ENCODE peak calls at places on chromosomes 13 and 19, in four cellular contexts. One of them, this sample, is unnamed.
A peak's percentile ranks its signal among the peaks of the same experiment; 100 is the strongest.

GRCh38 chr19:35458821-35459391 is 10.8 kb downstream of the FFAR2 start:
- DNase-seq in left lung: no peak
- DNase-seq in tibial artery: no peak
- DNase-seq in BJ: no peak
- DNase-seq in this sample: no peak

GRCh38 chr19:56918682-56919307 is 78.3 kb upstream of the PEG3 start:
- DNase-seq in left lung: no peak
- DNase-seq in tibial artery: no peak
- DNase-seq in BJ: no peak
- DNase-seq in this sample: no peak

GRCh38 chr19:719636-720377 is 11.1 kb downstream of the PALM start:
- DNase-seq in left lung: no peak
- DNase-seq in tibial artery: no peak
- DNase-seq in BJ: no peak
- DNase-seq in this sample: no peak

GRCh38 chr13:105139380-105140285 is 1395.8 kb downstream of the EFNB2 start:
- DNase-seq in left lung: peak; percentile 83
- DNase-seq in tibial artery: peak; percentile 54
- DNase-seq in BJ: no peak
- DNase-seq in this sample: no peak

GRCh38 chr19:10339380-10339960 is at the start of gene ICAM3:
- DNase-seq in left lung: peak; percentile 94
- DNase-seq in tibial artery: no peak
- DNase-seq in BJ: no peak
- DNase-seq in this sample: no peak

GRCh38 chr13:94325660-94326059 is 153.8 kb downstream of the DCT start:
- DNase-seq in left lung: no peak
- DNase-seq in tibial artery: no peak
- DNase-seq in BJ: no peak
- DNase-seq in this sample: no peak

GRCh38 chr19:30450945-30451344 is 78.8 kb downstream of the ZNF536 start:
- DNase-seq in left lung: no peak
- DNase-seq in tibial artery: no peak
- DNase-seq in BJ: no peak
- DNase-seq in this sample: no peak

GRCh38 chr13:51342706-51343105 is 3.2 kb downstream of the SERPINE3 start:
- DNase-seq in left lung: no peak
- DNase-seq in tibial artery: no peak
- DNase-seq in BJ: no peak
- DNase-seq in this sample: no peak

GRCh38 chr13:62357887-62358645 is 942.4 kb upstream of the PCDH20 start:
- DNase-seq in left lung: no peak
- DNase-seq in tibial artery: no peak
- DNase-seq in BJ: no peak
- DNase-seq in this sample: no peak

GRCh38 chr19:23916991-23917390 is 2.3 kb downstream of the ZNF726 start:
- DNase-seq in left lung: no peak
- DNase-seq in tibial artery: no peak
- DNase-seq in BJ: no peak
- DNase-seq in this sample: no peak

GRCh38 chr19:15679089-15679488 is 6.2 kb downstream of the CYP4F12 start:
- DNase-seq in left lung: no peak
- DNase-seq in tibial artery: no peak
- DNase-seq in BJ: no peak
- DNase-seq in this sample: no peak

GRCh38 chr13:88068975-88069374 is 397.8 kb downstream of the SLITRK5 start:
- DNase-seq in left lung: peak; percentile 21
- DNase-seq in tibial artery: no peak
- DNase-seq in BJ: no peak
- DNase-seq in this sample: no peak

GRCh38 chr13:90752070-90752469 is 595.4 kb upstream of the MIR17HG start:
- DNase-seq in left lung: no peak
- DNase-seq in tibial artery: no peak
- DNase-seq in BJ: no peak
- DNase-seq in this sample: no peak

GRCh38 chr19:55958356-55958755 is 10.7 kb downstream of the NLRP8 start:
- DNase-seq in left lung: no peak
- DNase-seq in tibial artery: no peak
- DNase-seq in BJ: no peak
- DNase-seq in this sample: no peak

GRCh38 chr13:21676611-21677021 is 5.7 kb downstream of the FGF9 start:
- DNase-seq in left lung: no peak
- DNase-seq in tibial artery: no peak
- DNase-seq in BJ: no peak
- DNase-seq in this sample: no peak

GRCh38 chr19:12695090-12695489 is 1.3 kb downstream of the FBXW9 start:
- DNase-seq in left lung: no peak
- DNase-seq in tibial artery: no peak
- DNase-seq in BJ: no peak
- DNase-seq in this sample: no peak

GRCh38 chr19:661427-662196 is 1.4 kb downstream of the RNF126 start:
- DNase-seq in left lung: no peak
- DNase-seq in tibial artery: no peak
- DNase-seq in BJ: no peak
- DNase-seq in this sample: no peak

GRCh38 chr13:97659602-97660001 is 225.6 kb downstream of the RAP2A start:
- DNase-seq in left lung: no peak
- DNase-seq in tibial artery: no peak
- DNase-seq in BJ: no peak
- DNase-seq in this sample: no peak

GRCh38 chr13:36297600-36298338 is at the start of gene CCDC169:
- DNase-seq in left lung: peak; percentile 95
- DNase-seq in tibial artery: peak; percentile 62
- DNase-seq in BJ: no peak
- DNase-seq in this sample: peak; percentile 94

GRCh38 chr13:93388701-93389100 is 162.1 kb downstream of the GPC6 start:
- DNase-seq in left lung: no peak
- DNase-seq in tibial artery: no peak
- DNase-seq in BJ: no peak
- DNase-seq in this sample: no peak

GRCh38 chr19:18900700-18901502 is 4.9 kb upstream of the CERS1 start:
- DNase-seq in left lung: no peak
- DNase-seq in tibial artery: no peak
- DNase-seq in BJ: no peak
- DNase-seq in this sample: peak; percentile 81

GRCh38 chr13:45623516-45624090 is 8.1 kb upstream of the ERICH6B start:
- DNase-seq in left lung: no peak
- DNase-seq in tibial artery: no peak
- DNase-seq in BJ: no peak
- DNase-seq in this sample: no peak

GRCh38 chr13:23510979-23511735 is 59.1 kb upstream of the TNFRSF19 start:
- DNase-seq in left lung: no peak
- DNase-seq in tibial artery: no peak
- DNase-seq in BJ: no peak
- DNase-seq in this sample: no peak

GRCh38 chr13:23514076-23514475 is 56.1 kb upstream of the TNFRSF19 start:
- DNase-seq in left lung: no peak
- DNase-seq in tibial artery: no peak
- DNase-seq in BJ: no peak
- DNase-seq in this sample: no peak

GRCh38 chr13:23513460-23513859 is 56.8 kb upstream of the TNFRSF19 start:
- DNase-seq in left lung: no peak
- DNase-seq in tibial artery: no peak
- DNase-seq in BJ: no peak
- DNase-seq in this sample: no peak

GRCh38 chr13:23515116-23515515 is 55.1 kb upstream of the TNFRSF19 start:
- DNase-seq in left lung: no peak
- DNase-seq in tibial artery: no peak
- DNase-seq in BJ: no peak
- DNase-seq in this sample: no peak

DNA sequence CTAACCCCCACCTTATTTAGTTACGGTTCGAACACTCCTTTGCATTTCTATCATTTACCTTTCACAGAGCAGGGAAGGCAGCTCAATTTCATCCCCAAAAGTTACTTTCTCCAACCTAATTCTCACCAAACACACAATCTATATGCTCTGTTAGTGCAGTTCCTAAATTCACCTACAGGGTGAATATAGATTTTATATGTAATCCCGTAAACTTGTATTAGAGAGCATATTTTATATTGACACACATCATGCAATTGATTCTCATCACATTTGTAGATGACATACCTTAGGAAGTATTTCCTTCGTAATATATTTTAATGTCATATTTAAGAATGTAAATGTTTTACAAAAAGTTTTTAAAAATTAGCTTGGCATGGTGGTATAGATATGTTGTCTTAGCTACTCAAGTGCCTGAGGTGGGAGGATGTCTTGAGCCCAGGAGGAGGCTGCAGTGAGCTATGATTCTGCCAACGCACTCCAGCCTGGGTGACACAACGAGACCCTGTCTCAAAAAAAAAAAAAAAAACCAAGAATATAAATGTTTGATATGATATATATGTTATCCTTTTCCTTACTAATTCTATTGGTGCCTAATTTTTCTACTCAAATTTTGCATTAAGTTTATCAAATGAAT is 57.3 kb upstream of the TNFRSF19 start:
- DNase-seq in left lung: no peak
- DNase-seq in tibial artery: no peak
- DNase-seq in BJ: no peak
- DNase-seq in this sample: no peak
- TF ChIP-seq CTCF in left lung: no peak
- TF ChIP-seq CTCF in tibial artery: no peak
- TF ChIP-seq CTCF in BJ: no peak
- TF ChIP-seq CTCF in this sample: peak; percentile 53

GRCh38 chr13:110216006-110216402 is 91.0 kb downstream of the COL4A1 start:
- DNase-seq in left lung: no peak
- DNase-seq in tibial artery: no peak
- DNase-seq in BJ: no peak
- DNase-seq in this sample: no peak

GRCh38 chr13:110214637-110215036 is 92.3 kb downstream of the COL4A1 start:
- DNase-seq in left lung: no peak
- DNase-seq in tibial artery: no peak
- DNase-seq in BJ: no peak
- DNase-seq in this sample: no peak

GRCh38 chr13:110217811-110218210 is 89.1 kb downstream of the COL4A1 start:
- DNase-seq in left lung: no peak
- DNase-seq in tibial artery: no peak
- DNase-seq in BJ: no peak
- DNase-seq in this sample: no peak

GRCh38 chr13:110215606-110216005 is 91.4 kb downstream of the COL4A1 start:
- DNase-seq in left lung: no peak
- DNase-seq in tibial artery: no peak
- DNase-seq in BJ: no peak
- DNase-seq in this sample: no peak

DNA sequence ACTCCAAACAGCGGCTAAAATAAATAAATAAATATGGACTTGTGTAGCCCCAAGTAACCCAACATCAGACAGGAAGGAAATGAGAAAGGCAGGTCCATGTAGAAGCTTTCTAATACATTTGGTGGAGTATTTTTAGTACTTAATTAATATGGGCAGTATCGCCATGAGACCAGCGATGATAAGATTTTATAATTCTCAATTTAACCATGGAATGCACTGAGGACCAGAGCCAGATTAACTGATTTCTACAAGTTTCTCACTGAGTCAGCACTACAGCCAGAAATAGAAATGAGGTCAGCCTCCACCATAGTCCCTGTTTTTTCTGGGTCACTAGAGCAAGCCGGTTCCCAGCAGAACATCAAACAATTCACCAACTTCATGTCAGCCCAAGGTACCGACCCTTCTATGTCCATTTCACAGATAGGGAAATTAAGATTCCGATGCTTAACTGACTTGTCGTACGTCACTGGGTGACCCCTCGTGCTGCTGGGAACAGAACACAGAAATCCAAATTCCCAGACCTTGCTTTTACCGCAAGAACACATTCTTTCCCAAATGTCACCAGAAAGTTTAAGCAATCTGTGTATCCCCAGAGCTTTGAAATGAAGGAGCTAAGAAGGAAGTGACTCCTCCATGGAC is 90.4 kb downstream of the COL4A1 start:
- DNase-seq in left lung: no peak
- DNase-seq in tibial artery: no peak
- DNase-seq in BJ: no peak
- DNase-seq in this sample: no peak
- TF ChIP-seq CTCF in left lung: no peak
- TF ChIP-seq CTCF in tibial artery: no peak
- TF ChIP-seq CTCF in BJ: no peak
- TF ChIP-seq CTCF in this sample: no peak

DNA sequence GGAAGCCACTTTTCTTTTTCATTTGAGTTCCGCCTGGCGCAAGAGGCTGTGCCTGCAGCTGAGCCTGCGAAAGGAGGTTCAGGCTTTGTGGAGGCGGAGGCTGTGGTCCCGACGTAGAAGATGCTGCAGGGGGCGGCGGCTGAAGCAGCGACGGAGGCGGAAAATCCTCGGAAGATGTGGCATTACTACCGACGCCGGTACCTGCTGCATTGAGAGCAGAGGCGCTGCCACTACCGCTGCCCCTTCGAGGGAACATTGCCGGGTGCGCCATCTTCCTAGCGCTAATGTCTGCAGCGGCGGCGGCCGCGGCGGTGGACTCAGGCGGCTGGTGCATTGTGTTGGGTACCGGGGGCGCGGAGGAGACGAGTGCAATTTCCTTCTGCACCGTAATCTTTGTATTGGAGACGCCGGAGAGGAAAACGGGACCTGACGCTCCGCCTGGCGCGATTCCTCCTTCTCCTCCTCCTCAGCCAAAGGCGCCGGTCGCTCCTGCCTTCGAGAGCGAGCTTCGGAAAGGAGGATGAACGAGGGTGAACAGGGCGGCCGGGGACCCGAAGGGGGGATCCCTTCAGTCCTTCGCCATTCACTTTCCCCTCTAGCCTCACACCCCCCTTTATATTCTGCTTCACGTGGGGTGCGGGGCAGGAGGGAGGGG is at the start of gene TSC22D1:
- DNase-seq in left lung: peak; percentile 84
- DNase-seq in tibial artery: peak; percentile 43
- DNase-seq in BJ: no peak
- DNase-seq in this sample: no peak
- TF ChIP-seq CTCF in left lung: no peak
- TF ChIP-seq CTCF in tibial artery: no peak
- TF ChIP-seq CTCF in BJ: peak; percentile 7
- TF ChIP-seq CTCF in this sample: peak; percentile 37

DNA sequence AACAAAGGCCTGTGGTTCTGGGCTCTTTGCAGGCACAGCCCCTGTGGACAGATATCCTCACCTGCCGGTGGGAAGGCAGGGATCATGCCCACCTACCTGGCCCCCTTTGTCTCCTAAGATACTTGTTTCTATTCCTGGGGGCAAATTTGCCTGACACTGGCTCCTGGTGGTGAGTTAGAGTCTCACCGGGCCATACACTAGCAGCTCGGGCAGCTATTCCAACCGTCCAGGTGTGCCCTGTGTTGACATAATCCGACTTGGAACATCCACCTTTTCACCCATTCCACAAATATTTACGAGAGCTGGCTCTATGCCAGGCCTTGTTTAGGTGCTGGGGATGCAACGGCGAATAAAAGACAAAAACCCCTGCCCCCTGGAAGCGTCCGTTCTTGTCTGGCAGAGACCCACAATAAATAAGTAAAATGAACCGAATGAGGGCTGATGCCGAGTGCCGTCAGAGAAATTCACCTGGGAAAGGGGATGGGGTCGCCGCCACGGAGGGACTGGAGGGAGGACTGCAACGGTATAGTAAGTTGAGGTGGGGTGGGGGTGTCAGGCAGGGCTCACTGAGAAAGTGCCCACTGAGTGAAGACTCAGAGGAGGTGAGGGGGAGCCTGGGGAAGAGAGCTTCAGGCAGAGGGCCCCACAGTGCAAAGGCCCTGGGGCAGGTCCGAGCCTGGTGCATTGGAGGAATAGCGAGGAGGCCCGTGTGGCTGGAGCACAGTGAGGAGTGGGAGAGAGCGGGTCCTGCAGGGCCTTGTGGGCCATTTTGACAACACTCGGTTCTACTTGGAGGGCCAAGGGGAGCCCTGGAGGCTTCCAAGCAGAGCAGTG is 43.2 kb upstream of the RANBP3 start:
- DNase-seq in left lung: peak; percentile 41
- DNase-seq in tibial artery: no peak
- DNase-seq in BJ: no peak
- DNase-seq in this sample: peak; percentile 77
- TF ChIP-seq CTCF in left lung: no peak
- TF ChIP-seq CTCF in tibial artery: no peak
- TF ChIP-seq CTCF in BJ: no peak
- TF ChIP-seq CTCF in this sample: peak; percentile 18

This sample was measured in chondrocyte.